ENCODE peak calls at places on chromosomes 11 and 22, in four cellular contexts. One of them, this sample, is unnamed.

GRCh38 chr11:17543574-17544180 is 539 bp downstream of the USH1C start:
- DNase-seq in HL-60: no peak
- DNase-seq in GM12878: no peak
- DNase-seq in K562: no peak
- DNase-seq in this sample: no peak

GRCh38 chr11:100827934-100828661 is 141.0 kb downstream of the ARHGAP42 start:
- DNase-seq in HL-60: no peak
- DNase-seq in GM12878: peak
- DNase-seq in K562: no peak
- DNase-seq in this sample: no peak

GRCh38 chr11:47507016-47507631 is 45.8 kb downstream of the CELF1 start:
- DNase-seq in K562: no peak
- DNase-seq in HL-60: peak
- DNase-seq in GM12878: peak
- DNase-seq in this sample: no peak

GRCh38 chr11:117815262-117815803 is 9.2 kb downstream of the FXYD2 start:
- DNase-seq in GM12878: peak
- DNase-seq in K562: no peak
- DNase-seq in HL-60: peak
- DNase-seq in this sample: peak

GRCh38 chr11:44269369-44270351 is 40.3 kb downstream of the ALX4 start:
- DNase-seq in GM12878: no peak
- DNase-seq in K562: peak
- DNase-seq in HL-60: no peak
- DNase-seq in this sample: no peak

GRCh38 chr22:23503142-23503541 is 76.9 kb downstream of the IGLL1 start:
- DNase-seq in GM12878: no peak
- DNase-seq in K562: no peak
- DNase-seq in HL-60: no peak
- DNase-seq in this sample: no peak

GRCh38 chr11:59822989-59823566 is 12.5 kb upstream of the MRPL16 start:
- DNase-seq in K562: peak
- DNase-seq in GM12878: no peak
- DNase-seq in HL-60: peak
- DNase-seq in this sample: no peak

GRCh38 chr11:99142237-99142636 is 121.5 kb downstream of the CNTN5 start:
- DNase-seq in K562: no peak
- DNase-seq in HL-60: no peak
- DNase-seq in GM12878: no peak
- DNase-seq in this sample: no peak

GRCh38 chr11:35009191-35009940 is 92.9 kb downstream of the PDHX start:
- DNase-seq in GM12878: no peak
- DNase-seq in K562: no peak
- DNase-seq in HL-60: no peak
- DNase-seq in this sample: no peak

GRCh38 chr11:125670131-125670530 is 10.5 kb downstream of the ACRV1 start:
- DNase-seq in K562: no peak
- DNase-seq in HL-60: no peak
- DNase-seq in GM12878: no peak
- DNase-seq in this sample: no peak

GRCh38 chr11:67582026-67582425 is 1.6 kb upstream of the GSTP1 start:
- DNase-seq in K562: no peak
- DNase-seq in GM12878: no peak
- DNase-seq in HL-60: peak
- DNase-seq in this sample: no peak

GRCh38 chr22:41022470-41023298 is 69.7 kb upstream of the EP300 start:
- DNase-seq in K562: peak
- DNase-seq in HL-60: peak
- DNase-seq in GM12878: peak
- DNase-seq in this sample: peak

GRCh38 chr11:34305095-34305692 is 52.6 kb downstream of the ABTB2 start:
- DNase-seq in HL-60: no peak
- DNase-seq in GM12878: no peak
- DNase-seq in K562: no peak
- DNase-seq in this sample: no peak

GRCh38 chr22:50148991-50149721 is 21.4 kb upstream of the PANX2 start:
- DNase-seq in HL-60: peak
- DNase-seq in GM12878: peak
- DNase-seq in K562: peak
- DNase-seq in this sample: peak

GRCh38 chr11:10351435-10351767 is 46.5 kb downstream of the ADM start:
- DNase-seq in K562: peak
- DNase-seq in HL-60: no peak
- DNase-seq in GM12878: no peak
- DNase-seq in this sample: no peak

GRCh38 chr11:10936999-10937398 is 79.1 kb upstream of the ZBED5 start:
- DNase-seq in GM12878: no peak
- DNase-seq in HL-60: no peak
- DNase-seq in K562: no peak
- DNase-seq in this sample: no peak

GRCh38 chr22:17748555-17749353 is 25.5 kb downstream of the BID start:
- DNase-seq in GM12878: no peak
- DNase-seq in HL-60: no peak
- DNase-seq in K562: peak
- DNase-seq in this sample: no peak

GRCh38 chr11:66728760-66729385 is at the start of gene SPTBN2:
- DNase-seq in GM12878: no peak
- DNase-seq in K562: peak
- DNase-seq in HL-60: no peak
- DNase-seq in this sample: no peak

GRCh38 chr22:16933274-16933923 is 74.6 kb downstream of the GAB4 start:
- DNase-seq in GM12878: no peak
- DNase-seq in K562: no peak
- DNase-seq in HL-60: no peak
- DNase-seq in this sample: no peak

GRCh38 chr11:113849713-113850112 is 25.7 kb downstream of the USP28 start:
- DNase-seq in GM12878: no peak
- DNase-seq in K562: no peak
- DNase-seq in HL-60: no peak
- DNase-seq in this sample: no peak

GRCh38 chr22:49014227-49015201 is 813.2 kb downstream of the BRD1 start:
- DNase-seq in HL-60: no peak
- DNase-seq in K562: no peak
- DNase-seq in GM12878: no peak
- DNase-seq in this sample: no peak

GRCh38 chr11:110098645-110099044 is 5.5 kb downstream of the ZC3H12C start:
- DNase-seq in K562: no peak
- DNase-seq in GM12878: no peak
- DNase-seq in HL-60: no peak
- DNase-seq in this sample: no peak

GRCh38 chr11:129455101-129455500 is 79.5 kb downstream of the BARX2 start:
- DNase-seq in HL-60: no peak
- DNase-seq in GM12878: no peak
- DNase-seq in K562: no peak
- DNase-seq in this sample: no peak

GRCh38 chr22:20552913-20553401 is 45.5 kb downstream of the MED15 start:
- DNase-seq in HL-60: no peak
- DNase-seq in K562: no peak
- DNase-seq in GM12878: no peak
- DNase-seq in this sample: no peak

GRCh38 chr22:31896472-31896871 is 47.9 kb upstream of the YWHAH start:
- DNase-seq in HL-60: no peak
- DNase-seq in K562: peak
- DNase-seq in GM12878: no peak
- DNase-seq in this sample: no peak

GRCh38 chr11:67983916-67984315 is 20.0 kb downstream of the UNC93B1 start:
- DNase-seq in HL-60: no peak
- DNase-seq in GM12878: no peak
- DNase-seq in K562: no peak
- DNase-seq in this sample: no peak

GRCh38 chr11:11931461-11932055 is 76.9 kb downstream of the DKK3 start:
- DNase-seq in K562: peak
- DNase-seq in HL-60: peak
- DNase-seq in GM12878: no peak
- DNase-seq in this sample: no peak

DNA sequence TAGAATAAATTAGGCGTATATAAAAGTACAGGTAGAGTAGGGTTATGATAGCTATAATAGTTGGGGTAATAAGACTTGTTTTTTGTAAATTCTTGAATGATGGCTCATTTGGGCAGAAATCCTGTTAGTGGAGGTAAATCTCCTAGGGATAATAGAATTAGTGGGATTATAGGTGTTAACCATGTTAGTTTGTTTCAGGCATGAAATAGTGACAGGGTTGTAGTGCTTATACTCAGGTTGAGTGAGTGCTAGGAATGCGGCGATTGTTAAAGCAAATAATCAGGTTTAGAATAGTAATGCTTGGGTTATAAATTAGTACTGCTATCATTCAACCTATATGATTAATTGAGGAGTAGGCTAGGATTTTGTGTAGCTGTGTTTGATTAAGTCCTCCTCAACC is 297.1 kb downstream of the DYNC2H1 start:
- DNase-seq in K562: no peak
- DNase-seq in GM12878: no peak
- DNase-seq in HL-60: no peak
- DNase-seq in this sample: no peak
- TF ChIP-seq SPI1 in K562: no peak
- TF ChIP-seq SPI1 in GM12878: no peak
- TF ChIP-seq SPI1 in HL-60: no peak
- TF ChIP-seq SPI1 in this sample: no peak

GRCh38 chr11:62505112-62505783 is 41.4 kb downstream of the AHNAK start:
- DNase-seq in HL-60: no peak
- DNase-seq in K562: peak
- DNase-seq in GM12878: no peak
- DNase-seq in this sample: no peak

GRCh38 chr11:62506413-62506940 is 40.1 kb downstream of the AHNAK start:
- DNase-seq in K562: no peak
- DNase-seq in GM12878: no peak
- DNase-seq in HL-60: no peak
- DNase-seq in this sample: no peak

GRCh38 chr11:62502030-62502730 is 44.4 kb downstream of the AHNAK start:
- DNase-seq in K562: no peak
- DNase-seq in HL-60: no peak
- DNase-seq in GM12878: no peak
- DNase-seq in this sample: no peak

GRCh38 chr11:62505784-62506145 is 40.8 kb downstream of the AHNAK start:
- DNase-seq in K562: no peak
- DNase-seq in HL-60: no peak
- DNase-seq in GM12878: no peak
- DNase-seq in this sample: no peak

DNA sequence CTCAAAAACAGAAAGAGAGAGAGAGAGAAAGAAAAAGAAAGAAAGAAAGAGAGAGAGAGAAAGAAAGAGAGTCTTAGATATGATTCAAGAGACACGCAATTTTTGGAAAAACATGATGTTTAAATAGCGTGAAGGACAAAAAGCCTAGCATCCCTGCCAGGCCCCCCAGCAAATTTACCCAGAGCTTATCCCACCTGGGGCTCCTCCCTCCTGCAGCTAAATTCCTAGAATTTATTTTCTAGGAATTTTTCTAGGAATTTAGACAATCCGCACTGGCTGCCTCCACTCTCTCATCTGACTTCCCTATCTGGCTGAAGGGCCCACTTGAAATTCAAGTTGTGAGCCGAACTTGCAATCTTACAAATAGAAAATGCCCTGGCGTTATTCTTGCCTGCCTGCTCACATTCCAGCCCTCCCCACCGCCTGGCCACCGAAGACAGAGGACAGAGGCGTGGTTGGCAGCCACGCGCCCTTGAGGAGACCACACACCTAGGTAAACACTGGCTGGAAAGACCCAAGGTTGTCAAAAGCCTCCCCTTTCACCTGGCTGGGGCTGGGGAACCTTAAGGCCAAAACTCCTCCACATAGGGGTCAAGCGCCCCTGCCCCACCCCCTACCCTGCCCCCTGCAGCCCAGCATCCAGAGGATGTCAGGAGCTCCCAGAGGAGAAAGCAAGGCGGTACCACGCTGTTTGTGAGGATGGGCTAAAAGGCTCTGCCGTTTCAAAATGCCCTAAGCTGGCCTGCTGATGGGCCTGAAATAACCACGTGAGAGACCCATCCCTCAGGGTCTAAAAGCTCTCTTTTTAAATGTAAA is 42.2 kb downstream of the AHNAK start:
- DNase-seq in K562: peak
- DNase-seq in HL-60: no peak
- DNase-seq in GM12878: no peak
- DNase-seq in this sample: no peak
- TF ChIP-seq SPI1 in K562: peak
- TF ChIP-seq SPI1 in HL-60: no peak
- TF ChIP-seq SPI1 in GM12878: no peak
- TF ChIP-seq SPI1 in this sample: no peak

GRCh38 chr11:20493340-20493739 is 105.8 kb downstream of the PRMT3 start:
- DNase-seq in HL-60: no peak
- DNase-seq in GM12878: no peak
- DNase-seq in K562: peak
- DNase-seq in this sample: no peak
- TF ChIP-seq SPI1 in HL-60: no peak
- TF ChIP-seq SPI1 in GM12878: no peak
- TF ChIP-seq SPI1 in K562: no peak
- TF ChIP-seq SPI1 in this sample: no peak

GRCh38 chr11:64649304-64649703 is 58.3 kb downstream of the SLC22A12 start:
- DNase-seq in K562: peak
- DNase-seq in HL-60: peak
- DNase-seq in GM12878: no peak
- DNase-seq in this sample: no peak
- TF ChIP-seq SPI1 in K562: no peak
- TF ChIP-seq SPI1 in HL-60: no peak
- TF ChIP-seq SPI1 in GM12878: no peak
- TF ChIP-seq SPI1 in this sample: no peak

GRCh38 chr22:37549704-37550059 is 10.6 kb upstream of the CDC42EP1 start:
- DNase-seq in HL-60: no peak
- DNase-seq in K562: no peak
- DNase-seq in GM12878: no peak
- DNase-seq in this sample: no peak
- TF ChIP-seq SPI1 in HL-60: no peak
- TF ChIP-seq SPI1 in K562: no peak
- TF ChIP-seq SPI1 in GM12878: no peak
- TF ChIP-seq SPI1 in this sample: no peak

GRCh38 chr11:4071325-4071724 is 23.3 kb upstream of the RRM1 start:
- DNase-seq in GM12878: no peak
- DNase-seq in K562: no peak
- DNase-seq in HL-60: no peak
- DNase-seq in this sample: no peak

GRCh38 chr11:4068962-4069361 is 25.6 kb upstream of the RRM1 start:
- DNase-seq in HL-60: peak
- DNase-seq in GM12878: no peak
- DNase-seq in K562: no peak
- DNase-seq in this sample: no peak

GRCh38 chr11:4074266-4074665 is 20.3 kb upstream of the RRM1 start:
- DNase-seq in GM12878: no peak
- DNase-seq in HL-60: no peak
- DNase-seq in K562: no peak
- DNase-seq in this sample: no peak

GRCh38 chr11:4071828-4072421 is 22.7 kb upstream of the RRM1 start:
- DNase-seq in K562: no peak
- DNase-seq in HL-60: peak
- DNase-seq in GM12878: no peak
- DNase-seq in this sample: no peak

GRCh38 chr11:4072668-4073285 is 21.8 kb upstream of the RRM1 start:
- DNase-seq in GM12878: peak
- DNase-seq in HL-60: peak
- DNase-seq in K562: peak
- DNase-seq in this sample: peak
- TF ChIP-seq SPI1 in GM12878: no peak
- TF ChIP-seq SPI1 in HL-60: no peak
- TF ChIP-seq SPI1 in K562: no peak
- TF ChIP-seq SPI1 in this sample: no peak

GRCh38 chr11:120324932-120325810 is at the start of gene TLCD5:
- DNase-seq in HL-60: no peak
- DNase-seq in GM12878: no peak
- DNase-seq in K562: peak
- DNase-seq in this sample: peak
- TF ChIP-seq SPI1 in HL-60: no peak
- TF ChIP-seq SPI1 in GM12878: no peak
- TF ChIP-seq SPI1 in K562: no peak
- TF ChIP-seq SPI1 in this sample: no peak